ENCODE peak calls at places on chromosomes 11 and 22, in seven cellular contexts. Y is IMR-90, W is kidney, I is Daoy, V is hepatic stellate cell, L is HS-5, M is neuronal stem cell. B is an unnamed sample.

GRCh38 chr11:27699926-27700350 is 317 bp downstream of the BDNF start:
- DNase-seq in Y (no peak), W (peak), I (peak), V (no peak), L (no peak), M (no peak), B (peak)

GRCh38 chr11:128775513-128775912 is 81.6 kb downstream of the FLI1 start:
- DNase-seq in Y (no peak), W (no peak), I (no peak), V (no peak), L (no peak), M (no peak), B (no peak)

GRCh38 chr11:102476812-102477211 is 24.2 kb upstream of the TMEM123 start:
- DNase-seq in Y (peak), W (no peak), I (no peak), V (no peak), L (no peak), M (no peak), B (no peak)

GRCh38 chr11:130581631-130582030 is 133.2 kb downstream of the ADAMTS15 start:
- DNase-seq in Y (peak), W (no peak), I (peak), V (no peak), L (no peak), M (no peak), B (no peak)

GRCh38 chr11:7175007-7175406 is 76.7 kb upstream of the SYT9 start:
- DNase-seq in Y (no peak), W (no peak), I (no peak), V (no peak), L (no peak), M (no peak), B (no peak)

GRCh38 chr11:119323532-119324033 is 6.7 kb upstream of the MCAM start:
- DNase-seq in Y (peak), W (no peak), I (peak), V (peak), L (peak), M (no peak), B (peak)

GRCh38 chr11:125257185-125257584 is 92.6 kb downstream of the PKNOX2 start:
- DNase-seq in Y (no peak), W (no peak), I (no peak), V (peak), L (no peak), M (no peak), B (no peak)

GRCh38 chr11:63478896-63479295 is 12.1 kb downstream of the PLAAT5 start:
- DNase-seq in Y (peak), W (no peak), I (peak), V (peak), L (peak), M (peak), B (peak)

GRCh38 chr11:116422976-116423375 is 349.8 kb downstream of the BUD13 start:
- DNase-seq in Y (no peak), W (no peak), I (no peak), V (no peak), L (no peak), M (no peak), B (no peak)

GRCh38 chr22:44586337-44586990 is 88.4 kb upstream of the RTL6 start:
- DNase-seq in Y (no peak), W (peak), I (no peak), V (no peak), L (no peak), M (no peak), B (no peak)

GRCh38 chr11:62004473-62004872 is 37.0 kb upstream of the FTH1 start:
- DNase-seq in Y (peak), W (no peak), I (peak), V (peak), L (peak), M (no peak), B (peak)

GRCh38 chr11:64165842-64166635 is at the start of gene MACROD1:
- DNase-seq in Y (peak), W (peak), I (peak), V (peak), L (peak), M (peak), B (peak)

GRCh38 chr22:21642584-21643448 is 714 bp downstream of the SDF2L1 start:
- DNase-seq in Y (peak), W (peak), I (peak), V (peak), L (no peak), M (no peak), B (peak)

GRCh38 chr11:18016789-18017188 is 3.9 kb upstream of the SERGEF start:
- DNase-seq in Y (no peak), W (no peak), I (no peak), V (no peak), L (no peak), M (no peak), B (no peak)

B was measured in SJSA1.